ENCODE peak calls at places on chromosomes 11 and 22, in five cellular contexts. One of them, this sample, is unnamed.

GRCh38 chr22:25452116-25452700 is 112.3 kb upstream of the GRK3 start:
- DNase-seq in nucleus accumbens: no peak
- DNase-seq in GM23248: peak
- DNase-seq in T-helper 1 cell: no peak
- DNase-seq in NCI-H2171: no peak
- DNase-seq in this sample: no peak

GRCh38 chr11:48006301-48006992 is 26.1 kb downstream of the PTPRJ start:
- DNase-seq in nucleus accumbens: no peak
- DNase-seq in GM23248: peak
- DNase-seq in T-helper 1 cell: no peak
- DNase-seq in NCI-H2171: no peak
- DNase-seq in this sample: no peak

GRCh38 chr11:33652001-33652400 is 48.6 kb downstream of the C11orf91 start:
- DNase-seq in nucleus accumbens: no peak
- DNase-seq in GM23248: peak
- DNase-seq in T-helper 1 cell: no peak
- DNase-seq in NCI-H2171: no peak
- DNase-seq in this sample: no peak

GRCh38 chr11:95736268-95737208 is 53.0 kb downstream of the FAM76B start:
- DNase-seq in nucleus accumbens: no peak
- DNase-seq in GM23248: no peak
- DNase-seq in T-helper 1 cell: no peak
- DNase-seq in NCI-H2171: no peak
- DNase-seq in this sample: no peak

GRCh38 chr11:112877561-112877960 is 83.7 kb upstream of the NCAM1 start:
- DNase-seq in nucleus accumbens: no peak
- DNase-seq in GM23248: no peak
- DNase-seq in T-helper 1 cell: no peak
- DNase-seq in NCI-H2171: no peak
- DNase-seq in this sample: no peak

GRCh38 chr22:35938226-35938625 is 90.4 kb downstream of the RBFOX2 start:
- DNase-seq in nucleus accumbens: no peak
- DNase-seq in GM23248: peak
- DNase-seq in T-helper 1 cell: no peak
- DNase-seq in NCI-H2171: no peak
- DNase-seq in this sample: no peak

GRCh38 chr11:131169057-131169456 is 201.4 kb upstream of the NTM start:
- DNase-seq in nucleus accumbens: no peak
- DNase-seq in GM23248: no peak
- DNase-seq in T-helper 1 cell: no peak
- DNase-seq in NCI-H2171: no peak
- DNase-seq in this sample: no peak

GRCh38 chr11:64531422-64531821 is 59.6 kb upstream of the SLC22A12 start:
- DNase-seq in nucleus accumbens: no peak
- DNase-seq in GM23248: no peak
- DNase-seq in T-helper 1 cell: no peak
- DNase-seq in NCI-H2171: no peak
- DNase-seq in this sample: no peak

GRCh38 chr22:27597703-27598444 is 203.7 kb downstream of the MN1 start:
- DNase-seq in nucleus accumbens: no peak
- DNase-seq in GM23248: peak
- DNase-seq in T-helper 1 cell: no peak
- DNase-seq in NCI-H2171: no peak
- DNase-seq in this sample: no peak

GRCh38 chr11:1502971-1503707 is 16.6 kb upstream of the MOB2 start:
- DNase-seq in nucleus accumbens: peak
- DNase-seq in GM23248: no peak
- DNase-seq in T-helper 1 cell: no peak
- DNase-seq in NCI-H2171: no peak
- DNase-seq in this sample: peak

GRCh38 chr11:122334546-122335375 is 218.7 kb upstream of the BLID start:
- DNase-seq in nucleus accumbens: no peak
- DNase-seq in GM23248: no peak
- DNase-seq in T-helper 1 cell: no peak
- DNase-seq in NCI-H2171: no peak
- DNase-seq in this sample: no peak

GRCh38 chr11:34208266-34209135 is 103.1 kb downstream of the NAT10 start:
- DNase-seq in nucleus accumbens: no peak
- DNase-seq in GM23248: peak
- DNase-seq in T-helper 1 cell: no peak
- DNase-seq in NCI-H2171: no peak
- DNase-seq in this sample: no peak

GRCh38 chr22:22228421-22228820 is 16.2 kb upstream of the VPREB1 start:
- DNase-seq in nucleus accumbens: no peak
- DNase-seq in GM23248: no peak
- DNase-seq in T-helper 1 cell: no peak
- DNase-seq in NCI-H2171: no peak
- DNase-seq in this sample: no peak

GRCh38 chr11:76626921-76627391 is 43.6 kb downstream of the LRRC32 start:
- DNase-seq in nucleus accumbens: no peak
- DNase-seq in GM23248: peak
- DNase-seq in T-helper 1 cell: no peak
- DNase-seq in NCI-H2171: no peak
- DNase-seq in this sample: no peak

GRCh38 chr11:77821349-77821851 is 456 bp downstream of the AAMDC start:
- DNase-seq in nucleus accumbens: no peak
- DNase-seq in GM23248: peak
- DNase-seq in T-helper 1 cell: no peak
- DNase-seq in NCI-H2171: no peak
- DNase-seq in this sample: no peak

GRCh38 chr22:17733484-17733883 is 40.8 kb downstream of the BID start:
- DNase-seq in nucleus accumbens: no peak
- DNase-seq in GM23248: peak
- DNase-seq in T-helper 1 cell: no peak
- DNase-seq in NCI-H2171: no peak
- DNase-seq in this sample: no peak

GRCh38 chr22:28627791-28628190 is 51.8 kb downstream of the TTC28 start:
- DNase-seq in nucleus accumbens: no peak
- DNase-seq in GM23248: no peak
- DNase-seq in T-helper 1 cell: no peak
- DNase-seq in NCI-H2171: no peak
- DNase-seq in this sample: no peak

GRCh38 chr22:41524809-41525449 is 19.3 kb downstream of the POLR3H start:
- DNase-seq in nucleus accumbens: no peak
- DNase-seq in GM23248: no peak
- DNase-seq in T-helper 1 cell: peak
- DNase-seq in NCI-H2171: no peak
- DNase-seq in this sample: no peak

GRCh38 chr11:94853836-94854235 is 85.7 kb downstream of the AMOTL1 start:
- DNase-seq in nucleus accumbens: no peak
- DNase-seq in GM23248: no peak
- DNase-seq in T-helper 1 cell: no peak
- DNase-seq in NCI-H2171: peak
- DNase-seq in this sample: no peak

GRCh38 chr22:38203855-38204497 is 2.2 kb downstream of the MAFF start:
- DNase-seq in nucleus accumbens: no peak
- DNase-seq in GM23248: peak
- DNase-seq in T-helper 1 cell: no peak
- DNase-seq in NCI-H2171: no peak
- DNase-seq in this sample: no peak

GRCh38 chr11:87260811-87261210 is 223.1 kb downstream of the TMEM135 start:
- DNase-seq in nucleus accumbens: no peak
- DNase-seq in GM23248: peak
- DNase-seq in T-helper 1 cell: no peak
- DNase-seq in NCI-H2171: no peak
- DNase-seq in this sample: no peak

GRCh38 chr11:650482-650881 is 13.4 kb downstream of the DRD4 start:
- DNase-seq in nucleus accumbens: no peak
- DNase-seq in GM23248: peak
- DNase-seq in T-helper 1 cell: no peak
- DNase-seq in NCI-H2171: no peak
- DNase-seq in this sample: no peak

GRCh38 chr11:132858203-132858602 is 674.1 kb downstream of the OPCML start:
- DNase-seq in nucleus accumbens: no peak
- DNase-seq in GM23248: peak
- DNase-seq in T-helper 1 cell: no peak
- DNase-seq in NCI-H2171: no peak
- DNase-seq in this sample: no peak

GRCh38 chr22:45983797-45984196 is 6.8 kb upstream of the WNT7B start:
- DNase-seq in nucleus accumbens: no peak
- DNase-seq in GM23248: no peak
- DNase-seq in T-helper 1 cell: no peak
- DNase-seq in NCI-H2171: no peak
- DNase-seq in this sample: no peak

GRCh38 chr11:121591405-121592033 is 138.8 kb upstream of the SORL1-AS1 start:
- DNase-seq in nucleus accumbens: peak
- DNase-seq in GM23248: peak
- DNase-seq in T-helper 1 cell: peak
- DNase-seq in NCI-H2171: peak
- DNase-seq in this sample: peak

GRCh38 chr22:26558246-26558895 is 31.6 kb downstream of the TPST2 start:
- DNase-seq in nucleus accumbens: no peak
- DNase-seq in GM23248: peak
- DNase-seq in T-helper 1 cell: no peak
- DNase-seq in NCI-H2171: no peak
- DNase-seq in this sample: no peak

GRCh38 chr22:27978875-27979274 is 59.8 kb upstream of the PITPNB start:
- DNase-seq in nucleus accumbens: no peak
- DNase-seq in GM23248: no peak
- DNase-seq in T-helper 1 cell: no peak
- DNase-seq in NCI-H2171: no peak
- DNase-seq in this sample: no peak

GRCh38 chr11:26276798-26277424 is 55.0 kb upstream of the ANO3 start:
- DNase-seq in nucleus accumbens: no peak
- DNase-seq in GM23248: peak
- DNase-seq in T-helper 1 cell: no peak
- DNase-seq in NCI-H2171: peak
- DNase-seq in this sample: peak

GRCh38 chr11:75275581-75275980 is 35.0 kb downstream of the TPBGL start:
- DNase-seq in nucleus accumbens: no peak
- DNase-seq in GM23248: no peak
- DNase-seq in T-helper 1 cell: peak
- DNase-seq in NCI-H2171: peak
- DNase-seq in this sample: peak

GRCh38 chr11:121650520-121651266 is 197.9 kb upstream of the SORL1-AS1 start:
- DNase-seq in nucleus accumbens: no peak
- DNase-seq in GM23248: no peak
- DNase-seq in T-helper 1 cell: no peak
- DNase-seq in NCI-H2171: no peak
- DNase-seq in this sample: no peak

GRCh38 chr11:4454031-4454430 is 4.9 kb downstream of the OR52K2 start:
- DNase-seq in nucleus accumbens: no peak
- DNase-seq in GM23248: no peak
- DNase-seq in T-helper 1 cell: no peak
- DNase-seq in NCI-H2171: no peak
- DNase-seq in this sample: no peak

GRCh38 chr11:76658231-76658630 is 12.3 kb downstream of the LRRC32 start:
- DNase-seq in nucleus accumbens: no peak
- DNase-seq in GM23248: no peak
- DNase-seq in T-helper 1 cell: no peak
- DNase-seq in NCI-H2171: no peak
- DNase-seq in this sample: no peak

GRCh38 chr11:114738954-114739353 is 60.6 kb downstream of the NXPE2 start:
- DNase-seq in nucleus accumbens: no peak
- DNase-seq in GM23248: peak
- DNase-seq in T-helper 1 cell: no peak
- DNase-seq in NCI-H2171: peak
- DNase-seq in this sample: peak

GRCh38 chr11:68433541-68433940 is 27.0 kb upstream of the PPP6R3 start:
- DNase-seq in nucleus accumbens: no peak
- DNase-seq in GM23248: no peak
- DNase-seq in T-helper 1 cell: no peak
- DNase-seq in NCI-H2171: no peak
- DNase-seq in this sample: no peak

GRCh38 chr22:37486224-37486845 is at the start of gene MFNG:
- DNase-seq in nucleus accumbens: no peak
- DNase-seq in GM23248: peak
- DNase-seq in T-helper 1 cell: peak
- DNase-seq in NCI-H2171: peak
- DNase-seq in this sample: peak

GRCh38 chr22:38282397-38282796 is 9.6 kb upstream of the TMEM184B start:
- DNase-seq in nucleus accumbens: no peak
- DNase-seq in GM23248: no peak
- DNase-seq in T-helper 1 cell: no peak
- DNase-seq in NCI-H2171: no peak
- DNase-seq in this sample: no peak

GRCh38 chr11:11416502-11416901 is 63.5 kb upstream of the CSNK2A3 start:
- DNase-seq in nucleus accumbens: no peak
- DNase-seq in GM23248: peak
- DNase-seq in T-helper 1 cell: no peak
- DNase-seq in NCI-H2171: no peak
- DNase-seq in this sample: peak

This sample was measured in anterior cingulate cortex.